ENCODE peak calls at places on chromosome 6, in six cellular contexts. One of them, this sample, is unnamed.

GRCh38 chr6:39330476-39330875 is 8.0 kb upstream of the KCNK16 start:
- DNase-seq in BJ: no peak
- DNase-seq in AG04450: no peak
- DNase-seq in GM13977: no peak
- DNase-seq in GM13976: no peak
- DNase-seq in type B pancreatic cell: no peak
- DNase-seq in this sample: peak; percentile 14

GRCh38 chr6:112249489-112249888 is 4.9 kb downstream of the LAMA4 start:
- DNase-seq in BJ: no peak
- DNase-seq in AG04450: no peak
- DNase-seq in GM13977: no peak
- DNase-seq in GM13976: no peak
- DNase-seq in type B pancreatic cell: no peak
- DNase-seq in this sample: no peak

GRCh38 chr6:121971886-121972285 is 427.6 kb upstream of the HSF2 start:
- DNase-seq in BJ: no peak
- DNase-seq in AG04450: peak; percentile 2
- DNase-seq in GM13977: no peak
- DNase-seq in GM13976: no peak
- DNase-seq in type B pancreatic cell: no peak
- DNase-seq in this sample: peak; percentile 54

GRCh38 chr6:88538130-88538706 is 372.1 kb upstream of the CNR1 start:
- DNase-seq in BJ: no peak
- DNase-seq in AG04450: no peak
- DNase-seq in GM13977: peak; percentile 41
- DNase-seq in GM13976: peak; percentile 46
- DNase-seq in type B pancreatic cell: no peak
- DNase-seq in this sample: no peak

GRCh38 chr6:30761791-30762429 is 17.6 kb upstream of the IER3 start:
- DNase-seq in BJ: no peak
- DNase-seq in AG04450: no peak
- DNase-seq in GM13977: no peak
- DNase-seq in GM13976: no peak
- DNase-seq in type B pancreatic cell: no peak
- DNase-seq in this sample: no peak

GRCh38 chr6:144544266-144544830 is 259.2 kb downstream of the UTRN start:
- DNase-seq in BJ: no peak
- DNase-seq in AG04450: no peak
- DNase-seq in GM13977: peak; percentile 17
- DNase-seq in GM13976: peak; percentile 28
- DNase-seq in type B pancreatic cell: no peak
- DNase-seq in this sample: no peak

GRCh38 chr6:85669735-85670194 is 27.1 kb upstream of the SYNCRIP start:
- DNase-seq in BJ: peak; percentile 29
- DNase-seq in AG04450: no peak
- DNase-seq in GM13977: peak; percentile 66
- DNase-seq in GM13976: peak; percentile 65
- DNase-seq in type B pancreatic cell: no peak
- DNase-seq in this sample: no peak

GRCh38 chr6:30557683-30557981 is 537 bp downstream of the PRR3 start:
- DNase-seq in BJ: no peak
- DNase-seq in AG04450: no peak
- DNase-seq in GM13977: peak; percentile 53
- DNase-seq in GM13976: peak; percentile 60
- DNase-seq in type B pancreatic cell: no peak
- DNase-seq in this sample: no peak

GRCh38 chr6:79605061-79605460 is 26.1 kb upstream of the SH3BGRL2 start:
- DNase-seq in BJ: no peak
- DNase-seq in AG04450: no peak
- DNase-seq in GM13977: no peak
- DNase-seq in GM13976: no peak
- DNase-seq in type B pancreatic cell: no peak
- DNase-seq in this sample: no peak

GRCh38 chr6:154466971-154467679 is 43.4 kb downstream of the CNKSR3 start:
- DNase-seq in BJ: no peak
- DNase-seq in AG04450: no peak
- DNase-seq in GM13977: no peak
- DNase-seq in GM13976: no peak
- DNase-seq in type B pancreatic cell: no peak
- DNase-seq in this sample: no peak

GRCh38 chr6:107697682-107698081 is 126.4 kb downstream of the SCML4 start:
- DNase-seq in BJ: no peak
- DNase-seq in AG04450: no peak
- DNase-seq in GM13977: no peak
- DNase-seq in GM13976: no peak
- DNase-seq in type B pancreatic cell: no peak
- DNase-seq in this sample: no peak

GRCh38 chr6:83231146-83231545 is 38.0 kb downstream of the RWDD2A start:
- DNase-seq in BJ: peak; percentile 32
- DNase-seq in AG04450: peak; percentile 62
- DNase-seq in GM13977: no peak
- DNase-seq in GM13976: no peak
- DNase-seq in type B pancreatic cell: no peak
- DNase-seq in this sample: no peak

GRCh38 chr6:15283986-15284361 is 38.1 kb downstream of the JARID2 start:
- DNase-seq in BJ: peak; percentile 56
- DNase-seq in AG04450: no peak
- DNase-seq in GM13977: no peak
- DNase-seq in GM13976: no peak
- DNase-seq in type B pancreatic cell: no peak
- DNase-seq in this sample: no peak

GRCh38 chr6:6648659-6649343 is 60.3 kb downstream of the LY86 start:
- DNase-seq in BJ: no peak
- DNase-seq in AG04450: no peak
- DNase-seq in GM13977: no peak
- DNase-seq in GM13976: no peak
- DNase-seq in type B pancreatic cell: no peak
- DNase-seq in this sample: no peak

GRCh38 chr6:6645266-6645917 is 56.9 kb downstream of the LY86 start:
- DNase-seq in BJ: no peak
- DNase-seq in AG04450: no peak
- DNase-seq in GM13977: no peak
- DNase-seq in GM13976: no peak
- DNase-seq in type B pancreatic cell: no peak
- DNase-seq in this sample: no peak

GRCh38 chr6:6646384-6646783 is 57.9 kb downstream of the LY86 start:
- DNase-seq in BJ: no peak
- DNase-seq in AG04450: no peak
- DNase-seq in GM13977: no peak
- DNase-seq in GM13976: no peak
- DNase-seq in type B pancreatic cell: no peak
- DNase-seq in this sample: no peak

GRCh38 chr6:6649824-6650349 is 61.4 kb downstream of the LY86 start:
- DNase-seq in BJ: no peak
- DNase-seq in AG04450: no peak
- DNase-seq in GM13977: no peak
- DNase-seq in GM13976: no peak
- DNase-seq in type B pancreatic cell: no peak
- DNase-seq in this sample: no peak

DNA sequence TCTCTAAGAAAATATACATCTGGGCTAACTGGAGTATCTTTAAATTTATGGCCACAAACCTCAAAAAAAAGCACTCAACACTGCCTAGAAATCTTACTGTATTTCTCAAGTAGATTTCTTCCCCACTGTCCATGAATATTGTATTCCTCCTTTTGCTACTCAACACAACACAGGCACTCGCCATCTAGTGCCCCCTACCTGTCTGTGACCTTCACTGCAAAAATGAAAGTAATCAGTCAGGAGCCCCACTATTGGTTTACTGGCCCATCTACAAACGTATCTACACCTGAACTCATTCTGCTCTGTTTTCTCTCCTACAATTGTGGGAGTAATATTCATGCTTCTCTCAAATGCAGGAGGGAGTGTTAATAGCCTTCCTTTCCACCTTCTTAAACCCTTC is 58.3 kb downstream of the LY86 start:
- DNase-seq in BJ: no peak
- DNase-seq in AG04450: no peak
- DNase-seq in GM13977: no peak
- DNase-seq in GM13976: no peak
- DNase-seq in type B pancreatic cell: no peak
- DNase-seq in this sample: no peak
- TF ChIP-seq CTCF in BJ: no peak
- TF ChIP-seq CTCF in AG04450: no peak
- TF ChIP-seq CTCF in GM13977: peak; percentile 18
- TF ChIP-seq CTCF in GM13976: no peak
- TF ChIP-seq CTCF in type B pancreatic cell: no peak
- TF ChIP-seq CTCF in this sample: peak; percentile 16

GRCh38 chr6:142965164-142965563 is 20.2 kb upstream of the HIVEP2 start:
- DNase-seq in BJ: no peak
- DNase-seq in AG04450: no peak
- DNase-seq in GM13977: no peak
- DNase-seq in GM13976: no peak
- DNase-seq in type B pancreatic cell: no peak
- DNase-seq in this sample: no peak

GRCh38 chr6:142968601-142969000 is 23.6 kb upstream of the HIVEP2 start:
- DNase-seq in BJ: no peak
- DNase-seq in AG04450: no peak
- DNase-seq in GM13977: no peak
- DNase-seq in GM13976: no peak
- DNase-seq in type B pancreatic cell: no peak
- DNase-seq in this sample: no peak

GRCh38 chr6:142966294-142966693 is 21.3 kb upstream of the HIVEP2 start:
- DNase-seq in BJ: no peak
- DNase-seq in AG04450: no peak
- DNase-seq in GM13977: peak; percentile 18
- DNase-seq in GM13976: no peak
- DNase-seq in type B pancreatic cell: no peak
- DNase-seq in this sample: no peak
- TF ChIP-seq CTCF in BJ: no peak
- TF ChIP-seq CTCF in AG04450: no peak
- TF ChIP-seq CTCF in GM13977: no peak
- TF ChIP-seq CTCF in GM13976: no peak
- TF ChIP-seq CTCF in type B pancreatic cell: no peak
- TF ChIP-seq CTCF in this sample: no peak

GRCh38 chr6:74752303-74752702 is 453.6 kb downstream of the COL12A1 start:
- DNase-seq in BJ: no peak
- DNase-seq in AG04450: no peak
- DNase-seq in GM13977: no peak
- DNase-seq in GM13976: no peak
- DNase-seq in type B pancreatic cell: no peak
- DNase-seq in this sample: no peak
- TF ChIP-seq CTCF in BJ: no peak
- TF ChIP-seq CTCF in AG04450: no peak
- TF ChIP-seq CTCF in GM13977: no peak
- TF ChIP-seq CTCF in GM13976: no peak
- TF ChIP-seq CTCF in type B pancreatic cell: no peak
- TF ChIP-seq CTCF in this sample: no peak

GRCh38 chr6:76634695-76635094 is 562.2 kb upstream of the IMPG1 start:
- DNase-seq in BJ: no peak
- DNase-seq in AG04450: no peak
- DNase-seq in GM13977: no peak
- DNase-seq in GM13976: no peak
- DNase-seq in type B pancreatic cell: no peak
- DNase-seq in this sample: no peak

GRCh38 chr6:76631641-76632040 is 559.2 kb upstream of the IMPG1 start:
- DNase-seq in BJ: no peak
- DNase-seq in AG04450: no peak
- DNase-seq in GM13977: no peak
- DNase-seq in GM13976: no peak
- DNase-seq in type B pancreatic cell: no peak
- DNase-seq in this sample: no peak

DNA sequence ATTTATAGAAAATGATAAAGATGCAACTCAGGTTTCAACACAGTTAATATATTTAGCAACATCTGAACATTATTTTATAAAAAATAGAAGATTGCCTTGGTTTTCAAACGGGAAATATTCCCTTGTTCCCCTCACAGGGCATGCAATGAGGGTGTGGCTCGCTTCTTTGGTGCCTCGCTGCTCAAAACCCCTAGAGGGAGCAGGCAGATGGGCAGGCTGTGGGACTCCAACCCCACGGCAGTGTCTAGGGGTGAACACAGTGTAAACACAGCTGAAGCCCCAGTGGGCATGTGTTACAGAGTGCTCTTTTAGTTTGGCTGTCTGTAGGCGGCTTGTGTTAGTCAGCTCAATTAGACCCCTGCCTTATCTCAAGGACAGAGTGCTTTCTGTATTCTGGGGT is 560.8 kb upstream of the IMPG1 start:
- DNase-seq in BJ: no peak
- DNase-seq in AG04450: no peak
- DNase-seq in GM13977: no peak
- DNase-seq in GM13976: no peak
- DNase-seq in type B pancreatic cell: no peak
- DNase-seq in this sample: no peak
- TF ChIP-seq CTCF in BJ: no peak
- TF ChIP-seq CTCF in AG04450: no peak
- TF ChIP-seq CTCF in GM13977: no peak
- TF ChIP-seq CTCF in GM13976: no peak
- TF ChIP-seq CTCF in type B pancreatic cell: no peak
- TF ChIP-seq CTCF in this sample: peak; percentile 10

GRCh38 chr6:169022079-169022478 is 231.6 kb downstream of the THBS2 start:
- DNase-seq in BJ: no peak
- DNase-seq in AG04450: no peak
- DNase-seq in GM13977: no peak
- DNase-seq in GM13976: no peak
- DNase-seq in type B pancreatic cell: no peak
- DNase-seq in this sample: no peak
- TF ChIP-seq CTCF in BJ: no peak
- TF ChIP-seq CTCF in AG04450: no peak
- TF ChIP-seq CTCF in GM13977: no peak
- TF ChIP-seq CTCF in GM13976: no peak
- TF ChIP-seq CTCF in type B pancreatic cell: peak; percentile 34
- TF ChIP-seq CTCF in this sample: peak; percentile 33

GRCh38 chr6:168908887-168909286 is 344.8 kb downstream of the THBS2 start:
- DNase-seq in BJ: no peak
- DNase-seq in AG04450: peak; percentile 27
- DNase-seq in GM13977: no peak
- DNase-seq in GM13976: no peak
- DNase-seq in type B pancreatic cell: no peak
- DNase-seq in this sample: no peak
- TF ChIP-seq CTCF in BJ: peak; percentile 46
- TF ChIP-seq CTCF in AG04450: peak; percentile 36
- TF ChIP-seq CTCF in GM13977: no peak
- TF ChIP-seq CTCF in GM13976: no peak
- TF ChIP-seq CTCF in type B pancreatic cell: peak; percentile 25
- TF ChIP-seq CTCF in this sample: peak; percentile 10